ENCODE peak calls at places on chromosomes 4 and X, in seven cellular contexts. Q, L, T, C, X, F and D are unnamed samples.

GRCh38 chr4:16914208-16914607 is 15.8 kb upstream of the LDB2 start:
- DNase-seq in Q (peak; percentile 34), L (no peak), T (no peak), C (no peak), X (peak; percentile 40), F (no peak), D (peak; percentile 11)

GRCh38 chrX:85573801-85574200 is 194.3 kb upstream of the POF1B start:
- DNase-seq in Q (no peak), L (no peak), T (no peak), C (no peak), X (no peak), F (no peak), D (no peak)

GRCh38 chr4:138659640-138660325 is 355.8 kb upstream of the NOCT start:
- DNase-seq in Q (no peak), L (no peak), T (no peak), C (no peak), X (no peak), F (no peak), D (no peak)

GRCh38 chr4:6393544-6394475 is 78.6 kb downstream of the PPP2R2C start:
- DNase-seq in Q (no peak), L (no peak), T (no peak), C (peak; percentile 22), X (no peak), F (no peak), D (no peak)

GRCh38 chr4:5945936-5946335 is 53.0 kb upstream of the CRMP1 start:
- DNase-seq in Q (no peak), L (no peak), T (no peak), C (no peak), X (no peak), F (no peak), D (no peak)

GRCh38 chr4:41102360-41103092 is 111.8 kb downstream of the APBB2 start:
- DNase-seq in Q (no peak), L (no peak), T (no peak), C (no peak), X (no peak), F (no peak), D (no peak)

GRCh38 chr4:127788517-127788916 is 6.4 kb downstream of the HSPA4L start:
- DNase-seq in Q (no peak), L (no peak), T (no peak), C (no peak), X (no peak), F (no peak), D (no peak)

GRCh38 chr4:97646997-97647396 is 496.3 kb downstream of the STPG2 start:
- DNase-seq in Q (no peak), L (no peak), T (no peak), C (no peak), X (peak; percentile 84), F (peak; percentile 54), D (no peak)

GRCh38 chr4:107853444-107854325 is 29.0 kb downstream of the SGMS2 start:
- DNase-seq in Q (peak; percentile 72), L (peak; percentile 19), T (no peak), C (no peak), X (no peak), F (no peak), D (no peak)

GRCh38 chrX:19772306-19772705 is 115.1 kb downstream of the SH3KBP1 start:
- DNase-seq in Q (peak; percentile 38), L (no peak), T (no peak), C (no peak), X (no peak), F (no peak), D (no peak)

GRCh38 chrX:141301017-141301416 is 58.7 kb upstream of the SPANXC start:
- DNase-seq in Q (no peak), L (no peak), T (no peak), C (no peak), X (no peak), F (no peak), D (no peak)

GRCh38 chr4:149120331-149121014 is 678.3 kb upstream of the NR3C2 start:
- DNase-seq in Q (peak; percentile 28), L (no peak), T (no peak), C (no peak), X (no peak), F (no peak), D (no peak)

GRCh38 chrX:43970528-43970927 is 2.7 kb downstream of the NDP start:
- DNase-seq in Q (peak; percentile 68), L (no peak), T (no peak), C (no peak), X (no peak), F (no peak), D (no peak)

GRCh38 chrX:68710870-68711576 is 63.6 kb downstream of the STARD8 start:
- DNase-seq in Q (peak; percentile 53), L (no peak), T (peak; percentile 28), C (no peak), X (peak; percentile 47), F (peak; percentile 45), D (peak; percentile 68)

GRCh38 chrX:2485460-2485753 is 15.4 kb downstream of the DHRSX start:
- DNase-seq in Q (peak; percentile 14), L (no peak), T (no peak), C (no peak), X (no peak), F (no peak), D (no peak)

GRCh38 chr4:24395937-24396336 is 188.4 kb downstream of the DHX15 start:
- DNase-seq in Q (no peak), L (no peak), T (no peak), C (no peak), X (no peak), F (no peak), D (no peak)

GRCh38 chr4:154485127-154485773 is 6.3 kb downstream of the DCHS2 start:
- DNase-seq in Q (no peak), L (no peak), T (no peak), C (no peak), X (no peak), F (no peak), D (no peak)

GRCh38 chr4:87679449-87680169 is 29.5 kb downstream of the DMP1 start:
- DNase-seq in Q (peak; percentile 58), L (peak; percentile 3), T (peak; percentile 53), C (no peak), X (peak; percentile 54), F (peak; percentile 56), D (peak; percentile 44)

GRCh38 chrX:15033909-15034308 is 160.7 kb downstream of the MOSPD2 start:
- DNase-seq in Q (no peak), L (no peak), T (no peak), C (no peak), X (no peak), F (no peak), D (no peak)

GRCh38 chr4:106868381-106869035 is 167.6 kb downstream of the DKK2 start:
- DNase-seq in Q (no peak), L (no peak), T (no peak), C (no peak), X (no peak), F (no peak), D (no peak)

GRCh38 chr4:24896977-24897376 is 15.9 kb downstream of the CCDC149 start:
- DNase-seq in Q (no peak), L (no peak), T (no peak), C (no peak), X (no peak), F (no peak), D (no peak)

GRCh38 chrX:77502951-77503525 is 55.8 kb downstream of the FGF16 start:
- DNase-seq in Q (no peak), L (no peak), T (no peak), C (no peak), X (no peak), F (no peak), D (no peak)

GRCh38 chrX:107228486-107228819 is 22.0 kb downstream of the DNAAF6 start:
- DNase-seq in Q (no peak), L (no peak), T (no peak), C (no peak), X (no peak), F (no peak), D (no peak)

GRCh38 chr4:147799986-147800555 is 68.2 kb downstream of the ARHGAP10 start:
- DNase-seq in Q (no peak), L (no peak), T (no peak), C (peak; percentile 75), X (no peak), F (no peak), D (no peak)

GRCh38 chr4:48483777-48484493 is 792 bp downstream of the SLC10A4 start:
- DNase-seq in Q (no peak), L (no peak), T (peak; percentile 22), C (no peak), X (peak; percentile 59), F (no peak), D (no peak)

GRCh38 chr4:19592391-19592790 is 659.3 kb upstream of the SLIT2 start:
- DNase-seq in Q (peak; percentile 42), L (no peak), T (no peak), C (no peak), X (no peak), F (no peak), D (no peak)

GRCh38 chr4:4274226-4274625 is 15.7 kb downstream of the LYAR start:
- DNase-seq in Q (no peak), L (no peak), T (no peak), C (no peak), X (no peak), F (no peak), D (no peak)
- H3K36me3 ChIP-seq in Q (peaks cover 45% of the 10 kb centered on the region), L (peaks cover 11% of the 10 kb centered on the region), T (peaks cover 86% of the 10 kb centered on the region), C (peaks cover 44% of the 10 kb centered on the region), X (peaks cover 72% of the 10 kb centered on the region), F (peaks cover 73% of the 10 kb centered on the region), D (peaks cover 76% of the 10 kb centered on the region)

GRCh38 chrX:132470179-132470578 is 18.7 kb downstream of the MBNL3 start:
- DNase-seq in Q (no peak), L (no peak), T (no peak), C (no peak), X (no peak), F (no peak), D (no peak)
- H3K27me3 ChIP-seq in Q (no peaks in the 10 kb centered on the region), L (no peaks in the 10 kb centered on the region), T (no peaks in the 10 kb centered on the region), C (no peaks in the 10 kb centered on the region), X (no peaks in the 10 kb centered on the region), F (peaks cover 16% of the 10 kb centered on the region), D (no peaks in the 10 kb centered on the region)

DNA sequence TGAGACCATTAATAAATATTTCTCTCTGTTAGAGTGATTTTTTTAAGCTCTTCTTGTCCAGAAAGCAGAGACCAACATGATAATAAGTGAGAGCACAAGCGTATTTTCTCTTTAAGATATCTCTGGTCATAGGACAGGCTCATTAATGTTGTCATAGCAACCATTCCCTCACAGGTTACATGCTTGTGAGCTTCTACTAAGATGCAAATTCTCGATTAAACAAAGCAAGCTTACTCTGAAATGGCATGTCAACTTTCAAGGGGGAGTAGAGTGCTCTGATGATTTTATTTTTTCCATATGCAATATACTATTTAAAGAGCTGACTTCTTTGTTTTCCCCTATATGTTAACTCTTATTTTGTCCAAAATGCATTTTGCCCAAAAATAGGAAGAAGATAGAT is 487.2 kb upstream of the LCORL start:
- DNase-seq in Q (no peak), L (no peak), T (no peak), C (no peak), X (no peak), F (no peak), D (no peak)
- H3K4me3 ChIP-seq in Q (no peak overlapping the region), L (no peak overlapping the region), T (no peak overlapping the region), C (no peak overlapping the region), X (no peak overlapping the region), F (no peak overlapping the region), D (no peak overlapping the region)

GRCh38 chr4:13592220-13592619 is 35.3 kb downstream of the BOD1L1 start:
- DNase-seq in Q (no peak), L (no peak), T (no peak), C (no peak), X (no peak), F (no peak), D (no peak)

GRCh38 chr4:13590766-13591165 is 36.8 kb downstream of the BOD1L1 start:
- DNase-seq in Q (no peak), L (no peak), T (no peak), C (no peak), X (no peak), F (no peak), D (no peak)

GRCh38 chr4:13584481-13584880 is 40.2 kb upstream of the NKX3-2 start:
- DNase-seq in Q (no peak), L (no peak), T (no peak), C (no peak), X (no peak), F (no peak), D (no peak)

GRCh38 chr4:13588954-13589353 is 38.6 kb downstream of the BOD1L1 start:
- DNase-seq in Q (no peak), L (no peak), T (no peak), C (no peak), X (no peak), F (no peak), D (no peak)
- H3K36me3 ChIP-seq in Q (peaks cover 26% of the 10 kb centered on the region), L (peaks cover 7% of the 10 kb centered on the region), T (peaks cover 98% of the 10 kb centered on the region), C (peaks cover 43% of the 10 kb centered on the region), X (peaks cover 17% of the 10 kb centered on the region), F (peaks cover 79% of the 10 kb centered on the region), D (peaks cover 76% of the 10 kb centered on the region)